ENCODE peak calls at places on chromosome 20, in eight cellular contexts. I is sigmoid colon, X is ovary, F is stomach, Y is right lobe of liver, K is GM12878, C is breast epithelium, Z is prostate gland. S is an unnamed sample.

GRCh38 chr20:59515013-59515905 is 89.1 kb upstream of the PHACTR3 start:
- DNase-seq in I (no peak), X (peak; percentile 29), F (peak; percentile 77), Y (peak; percentile 69), K (no peak), C (peak; percentile 27), Z (peak; percentile 39), S (peak; percentile 45)

GRCh38 chr20:24411452-24412216 is 57.8 kb upstream of the SYNDIG1 start:
- DNase-seq in I (no peak), X (no peak), F (no peak), Y (no peak), K (no peak), C (no peak), Z (no peak), S (no peak)

GRCh38 chr20:56247954-56248782 is at the start of gene MC3R:
- DNase-seq in I (no peak), X (peak; percentile 35), F (peak; percentile 66), Y (peak; percentile 69), K (no peak), C (peak; percentile 40), Z (peak; percentile 61), S (no peak)

GRCh38 chr20:63881451-63882226 is 13.3 kb upstream of the DNAJC5 start:
- DNase-seq in I (no peak), X (no peak), F (no peak), Y (no peak), K (no peak), C (no peak), Z (no peak), S (no peak)

GRCh38 chr20:4808872-4809271 is 87.2 kb downstream of the PRND start:
- DNase-seq in I (no peak), X (no peak), F (no peak), Y (no peak), K (no peak), C (no peak), Z (no peak), S (no peak)

GRCh38 chr20:24100370-24101011 is 111.9 kb upstream of the GGTLC1 start:
- DNase-seq in I (no peak), X (no peak), F (peak; percentile 32), Y (no peak), K (no peak), C (no peak), Z (no peak), S (peak; percentile 20)

GRCh38 chr20:63681609-63682142 is 14.8 kb upstream of the TNFRSF6B start:
- DNase-seq in I (no peak), X (no peak), F (no peak), Y (no peak), K (no peak), C (no peak), Z (no peak), S (no peak)

GRCh38 chr20:7950387-7950786 is 10.1 kb upstream of the HAO1 start:
- DNase-seq in I (no peak), X (no peak), F (no peak), Y (no peak), K (no peak), C (no peak), Z (no peak), S (no peak)

GRCh38 chr20:31605902-31606677 is 1.0 kb downstream of the ID1 start:
- DNase-seq in I (peak; percentile 72), X (peak; percentile 50), F (peak; percentile 35), Y (no peak), K (no peak), C (no peak), Z (peak; percentile 14), S (peak; percentile 34)

GRCh38 chr20:63568170-63568981 is 5.7 kb downstream of the HELZ2 start:
- DNase-seq in I (no peak), X (no peak), F (no peak), Y (no peak), K (no peak), C (no peak), Z (no peak), S (no peak)

GRCh38 chr20:444862-445426 is 17.4 kb downstream of the TBC1D20 start:
- DNase-seq in I (no peak), X (no peak), F (no peak), Y (no peak), K (no peak), C (no peak), Z (no peak), S (no peak)

GRCh38 chr20:11438412-11438811 is 479.3 kb upstream of the BTBD3 start:
- DNase-seq in I (no peak), X (no peak), F (no peak), Y (no peak), K (no peak), C (no peak), Z (no peak), S (no peak)

GRCh38 chr20:45339084-45339483 is 9.1 kb downstream of the SDC4 start:
- DNase-seq in I (no peak), X (no peak), F (peak; percentile 61), Y (no peak), K (no peak), C (no peak), Z (no peak), S (no peak)

GRCh38 chr20:49616154-49617007 is 48.4 kb upstream of the PTGIS start:
- DNase-seq in I (no peak), X (no peak), F (no peak), Y (no peak), K (no peak), C (no peak), Z (no peak), S (no peak)

GRCh38 chr20:51788822-51789221 is 13.5 kb downstream of the SALL4 start:
- DNase-seq in I (no peak), X (no peak), F (no peak), Y (no peak), K (no peak), C (no peak), Z (no peak), S (no peak)

GRCh38 chr20:19880256-19881079 is 122.4 kb downstream of the RIN2 start:
- DNase-seq in I (no peak), X (no peak), F (no peak), Y (no peak), K (no peak), C (no peak), Z (peak; percentile 20), S (no peak)

GRCh38 chr20:16263582-16263981 is 309.7 kb downstream of the KIF16B start:
- DNase-seq in I (no peak), X (no peak), F (no peak), Y (no peak), K (no peak), C (no peak), Z (no peak), S (no peak)

GRCh38 chr20:18701969-18702368 is 111.6 kb upstream of the SCP2D1 start:
- DNase-seq in I (no peak), X (no peak), F (no peak), Y (no peak), K (no peak), C (no peak), Z (no peak), S (no peak)

GRCh38 chr20:7113577-7114466 is 346.3 kb downstream of the BMP2 start:
- DNase-seq in I (no peak), X (no peak), F (peak; percentile 28), Y (peak; percentile 60), K (no peak), C (no peak), Z (no peak), S (no peak)

GRCh38 chr20:50695144-50695872 is 4.0 kb upstream of the RIPOR3 start:
- DNase-seq in I (peak; percentile 79), X (no peak), F (no peak), Y (no peak), K (no peak), C (peak; percentile 39), Z (no peak), S (peak; percentile 60)

GRCh38 chr20:3238616-3239025 is 369 bp downstream of the SLC4A11 start:
- DNase-seq in I (no peak), X (no peak), F (peak; percentile 34), Y (no peak), K (no peak), C (no peak), Z (peak; percentile 36), S (no peak)

GRCh38 chr20:62922451-62922921 is 3.8 kb downstream of the DIDO1 start:
- DNase-seq in I (no peak), X (no peak), F (no peak), Y (no peak), K (no peak), C (no peak), Z (peak; percentile 62), S (no peak)

GRCh38 chr20:24948939-24949679 is at the start of gene CST7:
- DNase-seq in I (peak; percentile 66), X (no peak), F (peak; percentile 49), Y (peak; percentile 56), K (peak; percentile 12), C (no peak), Z (no peak), S (peak; percentile 29)

GRCh38 chr20:47318596-47319516 is 37.6 kb downstream of the ZMYND8 start:
- DNase-seq in I (peak; percentile 96), X (peak; percentile 55), F (peak; percentile 85), Y (peak; percentile 75), K (no peak), C (peak; percentile 88), Z (peak; percentile 77), S (peak; percentile 84)

GRCh38 chr20:47316776-47317126 is 39.7 kb downstream of the ZMYND8 start:
- DNase-seq in I (no peak), X (no peak), F (no peak), Y (no peak), K (no peak), C (no peak), Z (no peak), S (no peak)

GRCh38 chr20:47315339-47315662 is 41.2 kb downstream of the ZMYND8 start:
- DNase-seq in I (no peak), X (peak; percentile 17), F (no peak), Y (no peak), K (no peak), C (no peak), Z (no peak), S (no peak)

GRCh38 chr20:47318027-47318595 is 38.4 kb downstream of the ZMYND8 start:
- DNase-seq in I (peak; percentile 82), X (peak; percentile 51), F (no peak), Y (peak; percentile 68), K (no peak), C (no peak), Z (no peak), S (peak; percentile 77)

GRCh38 chr20:47317127-47317895 is 39.2 kb downstream of the ZMYND8 start:
- DNase-seq in I (peak; percentile 95), X (peak; percentile 63), F (peak; percentile 68), Y (peak; percentile 60), K (no peak), C (peak; percentile 89), Z (peak; percentile 86), S (peak; percentile 77)
- H3K4me1 ChIP-seq in I (peaks cover 73% of the 10 kb centered on the region), X (peaks cover 40% of the 10 kb centered on the region), F (peaks cover 77% of the 10 kb centered on the region), Y (peaks cover 42% of the 10 kb centered on the region), K (peaks cover 28% of the 10 kb centered on the region), C (peaks cover 29% of the 10 kb centered on the region), Z (peaks cover 42% of the 10 kb centered on the region), S (peaks cover 36% of the 10 kb centered on the region)

GRCh38 chr20:40687384-40688128 is 1.5 kb downstream of the MAFB start:
- DNase-seq in I (no peak), X (peak; percentile 59), F (peak; percentile 48), Y (peak; percentile 80), K (no peak), C (peak; percentile 72), Z (peak; percentile 81), S (peak; percentile 38)
- TF ChIP-seq POLR2A in I (no peak), X (no peak), F (no peak), Y (peak; percentile 27), K (no peak), C (no peak), Z (peak; percentile 24), S (no peak)

GRCh38 chr20:53493201-53493908 is 100.3 kb downstream of the ZNF217 start:
- DNase-seq in I (no peak), X (no peak), F (no peak), Y (no peak), K (no peak), C (no peak), Z (no peak), S (no peak)
- TF ChIP-seq CTCF in I (no peak), X (no peak), F (no peak), Y (no peak), K (no peak), C (no peak), Z (no peak), S (no peak)

GRCh38 chr20:48483667-48484066 is 344.1 kb downstream of the PREX1 start:
- DNase-seq in I (peak; percentile 12), X (no peak), F (no peak), Y (no peak), K (no peak), C (no peak), Z (no peak), S (no peak)
- H3K4me1 ChIP-seq in I (no peaks in the 10 kb centered on the region), X (no peaks in the 10 kb centered on the region), F (no peaks in the 10 kb centered on the region), Y (no peaks in the 10 kb centered on the region), K (peaks cover 13% of the 10 kb centered on the region), C (no peaks in the 10 kb centered on the region), Z (no peaks in the 10 kb centered on the region), S (no peaks in the 10 kb centered on the region)